ENCODE peak calls at places on chromosome 11, in ten cellular contexts. One of them, this sample, is unnamed.

GRCh38 chr11:76424379-76424778 is 20.4 kb upstream of the EMSY start:
- DNase-seq in colonic mucosa: no peak
- DNase-seq in thoracic aorta: no peak
- DNase-seq in right lobe of liver: no peak
- DNase-seq in neural progenitor cell: no peak
- DNase-seq in GM10248: peak; percentile 57
- DNase-seq in tibial artery: no peak
- DNase-seq in astrocyte of the spinal cord: no peak
- DNase-seq in chondrocyte: no peak
- DNase-seq in nephron progenitor cell: no peak
- DNase-seq in this sample: peak; percentile 66

GRCh38 chr11:119433369-119433749 is 10.4 kb upstream of the THY1 start:
- DNase-seq in colonic mucosa: no peak
- DNase-seq in thoracic aorta: no peak
- DNase-seq in right lobe of liver: no peak
- DNase-seq in neural progenitor cell: no peak
- DNase-seq in GM10248: no peak
- DNase-seq in tibial artery: no peak
- DNase-seq in astrocyte of the spinal cord: no peak
- DNase-seq in chondrocyte: no peak
- DNase-seq in nephron progenitor cell: no peak
- DNase-seq in this sample: no peak

GRCh38 chr11:69488543-69488940 is 7.1 kb downstream of the LINC01488 start:
- DNase-seq in colonic mucosa: no peak
- DNase-seq in thoracic aorta: no peak
- DNase-seq in right lobe of liver: no peak
- DNase-seq in neural progenitor cell: no peak
- DNase-seq in GM10248: no peak
- DNase-seq in tibial artery: no peak
- DNase-seq in astrocyte of the spinal cord: no peak
- DNase-seq in chondrocyte: peak; percentile 83
- DNase-seq in nephron progenitor cell: no peak
- DNase-seq in this sample: no peak

GRCh38 chr11:96464695-96465307 is 75.0 kb downstream of the JRKL start:
- DNase-seq in colonic mucosa: no peak
- DNase-seq in thoracic aorta: no peak
- DNase-seq in right lobe of liver: no peak
- DNase-seq in neural progenitor cell: peak; percentile 87
- DNase-seq in GM10248: peak; percentile 67
- DNase-seq in tibial artery: no peak
- DNase-seq in astrocyte of the spinal cord: peak; percentile 81
- DNase-seq in chondrocyte: no peak
- DNase-seq in nephron progenitor cell: peak; percentile 32
- DNase-seq in this sample: no peak

GRCh38 chr11:110490886-110491285 is 61.1 kb downstream of the FDX1 start:
- DNase-seq in colonic mucosa: no peak
- DNase-seq in thoracic aorta: no peak
- DNase-seq in right lobe of liver: no peak
- DNase-seq in neural progenitor cell: no peak
- DNase-seq in GM10248: no peak
- DNase-seq in tibial artery: peak; percentile 57
- DNase-seq in astrocyte of the spinal cord: peak; percentile 20
- DNase-seq in chondrocyte: no peak
- DNase-seq in nephron progenitor cell: no peak
- DNase-seq in this sample: no peak

GRCh38 chr11:15843309-15843857 is 513.0 kb downstream of the SOX6 start:
- DNase-seq in colonic mucosa: no peak
- DNase-seq in thoracic aorta: no peak
- DNase-seq in right lobe of liver: no peak
- DNase-seq in neural progenitor cell: peak; percentile 62
- DNase-seq in GM10248: no peak
- DNase-seq in tibial artery: no peak
- DNase-seq in astrocyte of the spinal cord: peak; percentile 75
- DNase-seq in chondrocyte: no peak
- DNase-seq in nephron progenitor cell: no peak
- DNase-seq in this sample: peak; percentile 63

GRCh38 chr11:35905901-35906661 is 37.8 kb upstream of the LDLRAD3 start:
- DNase-seq in colonic mucosa: no peak
- DNase-seq in thoracic aorta: no peak
- DNase-seq in right lobe of liver: no peak
- DNase-seq in neural progenitor cell: no peak
- DNase-seq in GM10248: no peak
- DNase-seq in tibial artery: no peak
- DNase-seq in astrocyte of the spinal cord: peak; percentile 32
- DNase-seq in chondrocyte: no peak
- DNase-seq in nephron progenitor cell: no peak
- DNase-seq in this sample: no peak

GRCh38 chr11:17743808-17744119 is 9.2 kb downstream of the KCNC1 start:
- DNase-seq in colonic mucosa: no peak
- DNase-seq in thoracic aorta: no peak
- DNase-seq in right lobe of liver: no peak
- DNase-seq in neural progenitor cell: no peak
- DNase-seq in GM10248: no peak
- DNase-seq in tibial artery: no peak
- DNase-seq in astrocyte of the spinal cord: peak; percentile 41
- DNase-seq in chondrocyte: peak; percentile 75
- DNase-seq in nephron progenitor cell: no peak
- DNase-seq in this sample: no peak

GRCh38 chr11:75141166-75141565 is 9.7 kb upstream of the SLCO2B1 start:
- DNase-seq in colonic mucosa: no peak
- DNase-seq in thoracic aorta: no peak
- DNase-seq in right lobe of liver: peak; percentile 31
- DNase-seq in neural progenitor cell: no peak
- DNase-seq in GM10248: no peak
- DNase-seq in tibial artery: no peak
- DNase-seq in astrocyte of the spinal cord: no peak
- DNase-seq in chondrocyte: no peak
- DNase-seq in nephron progenitor cell: no peak
- DNase-seq in this sample: no peak

GRCh38 chr11:103624708-103625623 is 411.5 kb upstream of the DDI1 start:
- DNase-seq in colonic mucosa: no peak
- DNase-seq in thoracic aorta: no peak
- DNase-seq in right lobe of liver: no peak
- DNase-seq in neural progenitor cell: no peak
- DNase-seq in GM10248: no peak
- DNase-seq in tibial artery: no peak
- DNase-seq in astrocyte of the spinal cord: peak; percentile 89
- DNase-seq in chondrocyte: no peak
- DNase-seq in nephron progenitor cell: no peak
- DNase-seq in this sample: no peak

GRCh38 chr11:117823294-117823940 is 1.1 kb downstream of the FXYD2 start:
- DNase-seq in colonic mucosa: no peak
- DNase-seq in thoracic aorta: no peak
- DNase-seq in right lobe of liver: peak; percentile 45
- DNase-seq in neural progenitor cell: peak; percentile 39
- DNase-seq in GM10248: peak; percentile 36
- DNase-seq in tibial artery: no peak
- DNase-seq in astrocyte of the spinal cord: no peak
- DNase-seq in chondrocyte: peak; percentile 87
- DNase-seq in nephron progenitor cell: no peak
- DNase-seq in this sample: peak; percentile 79
- TF ChIP-seq CTCF in colonic mucosa: no peak
- TF ChIP-seq CTCF in thoracic aorta: no peak
- TF ChIP-seq CTCF in right lobe of liver: peak; percentile 21
- TF ChIP-seq CTCF in neural progenitor cell: peak; percentile 42
- TF ChIP-seq CTCF in GM10248: no peak
- TF ChIP-seq CTCF in tibial artery: no peak
- TF ChIP-seq CTCF in astrocyte of the spinal cord: peak; percentile 14
- TF ChIP-seq CTCF in chondrocyte: peak; percentile 50
- TF ChIP-seq CTCF in nephron progenitor cell: peak; percentile 35
- TF ChIP-seq CTCF in this sample: peak; percentile 63

GRCh38 chr11:77473801-77474508 is at the start of gene PAK1:
- DNase-seq in colonic mucosa: peak; percentile 93
- DNase-seq in thoracic aorta: peak; percentile 36
- DNase-seq in right lobe of liver: peak; percentile 92
- DNase-seq in neural progenitor cell: peak; percentile 98
- DNase-seq in GM10248: peak; percentile 91
- DNase-seq in tibial artery: peak; percentile 49
- DNase-seq in astrocyte of the spinal cord: peak; percentile 76
- DNase-seq in chondrocyte: no peak
- DNase-seq in nephron progenitor cell: peak; percentile 92
- DNase-seq in this sample: peak; percentile 95

GRCh38 chr11:77470504-77470903 is 3.4 kb downstream of the PAK1 start:
- DNase-seq in colonic mucosa: no peak
- DNase-seq in thoracic aorta: no peak
- DNase-seq in right lobe of liver: no peak
- DNase-seq in neural progenitor cell: no peak
- DNase-seq in GM10248: peak; percentile 36
- DNase-seq in tibial artery: no peak
- DNase-seq in astrocyte of the spinal cord: no peak
- DNase-seq in chondrocyte: no peak
- DNase-seq in nephron progenitor cell: no peak
- DNase-seq in this sample: no peak

GRCh38 chr11:77473001-77473800 is 693 bp downstream of the PAK1 start:
- DNase-seq in colonic mucosa: peak; percentile 64
- DNase-seq in thoracic aorta: no peak
- DNase-seq in right lobe of liver: peak; percentile 66
- DNase-seq in neural progenitor cell: peak; percentile 75
- DNase-seq in GM10248: peak; percentile 68
- DNase-seq in tibial artery: no peak
- DNase-seq in astrocyte of the spinal cord: peak; percentile 16
- DNase-seq in chondrocyte: no peak
- DNase-seq in nephron progenitor cell: peak; percentile 80
- DNase-seq in this sample: peak; percentile 89

GRCh38 chr11:77470971-77471370 is 2.9 kb downstream of the PAK1 start:
- DNase-seq in colonic mucosa: no peak
- DNase-seq in thoracic aorta: no peak
- DNase-seq in right lobe of liver: no peak
- DNase-seq in neural progenitor cell: no peak
- DNase-seq in GM10248: no peak
- DNase-seq in tibial artery: no peak
- DNase-seq in astrocyte of the spinal cord: no peak
- DNase-seq in chondrocyte: no peak
- DNase-seq in nephron progenitor cell: no peak
- DNase-seq in this sample: no peak

GRCh38 chr11:77471520-77472234 is 2.2 kb downstream of the PAK1 start:
- DNase-seq in colonic mucosa: peak; percentile 91
- DNase-seq in thoracic aorta: no peak
- DNase-seq in right lobe of liver: no peak
- DNase-seq in neural progenitor cell: peak; percentile 39
- DNase-seq in GM10248: no peak
- DNase-seq in tibial artery: no peak
- DNase-seq in astrocyte of the spinal cord: no peak
- DNase-seq in chondrocyte: no peak
- DNase-seq in nephron progenitor cell: peak; percentile 7
- DNase-seq in this sample: peak; percentile 77
- TF ChIP-seq CTCF in colonic mucosa: no peak
- TF ChIP-seq CTCF in thoracic aorta: no peak
- TF ChIP-seq CTCF in right lobe of liver: no peak
- TF ChIP-seq CTCF in neural progenitor cell: peak; percentile 49
- TF ChIP-seq CTCF in GM10248: peak; percentile 29
- TF ChIP-seq CTCF in tibial artery: no peak
- TF ChIP-seq CTCF in astrocyte of the spinal cord: peak; percentile 22
- TF ChIP-seq CTCF in chondrocyte: peak; percentile 63
- TF ChIP-seq CTCF in nephron progenitor cell: peak; percentile 31
- TF ChIP-seq CTCF in this sample: peak; percentile 68

GRCh38 chr11:3890806-3891205 is 35.3 kb downstream of the STIM1 start:
- DNase-seq in colonic mucosa: no peak
- DNase-seq in thoracic aorta: no peak
- DNase-seq in right lobe of liver: no peak
- DNase-seq in neural progenitor cell: no peak
- DNase-seq in GM10248: no peak
- DNase-seq in tibial artery: no peak
- DNase-seq in astrocyte of the spinal cord: no peak
- DNase-seq in chondrocyte: no peak
- DNase-seq in nephron progenitor cell: no peak
- DNase-seq in this sample: no peak

GRCh38 chr11:3891751-3892150 is 36.3 kb downstream of the STIM1 start:
- DNase-seq in colonic mucosa: no peak
- DNase-seq in thoracic aorta: no peak
- DNase-seq in right lobe of liver: no peak
- DNase-seq in neural progenitor cell: no peak
- DNase-seq in GM10248: no peak
- DNase-seq in tibial artery: no peak
- DNase-seq in astrocyte of the spinal cord: no peak
- DNase-seq in chondrocyte: no peak
- DNase-seq in nephron progenitor cell: no peak
- DNase-seq in this sample: no peak

GRCh38 chr11:3894128-3894731 is 38.8 kb downstream of the STIM1 start:
- DNase-seq in colonic mucosa: no peak
- DNase-seq in thoracic aorta: no peak
- DNase-seq in right lobe of liver: no peak
- DNase-seq in neural progenitor cell: no peak
- DNase-seq in GM10248: peak; percentile 91
- DNase-seq in tibial artery: no peak
- DNase-seq in astrocyte of the spinal cord: no peak
- DNase-seq in chondrocyte: no peak
- DNase-seq in nephron progenitor cell: no peak
- DNase-seq in this sample: no peak

GRCh38 chr11:3892156-3892555 is 36.7 kb downstream of the STIM1 start:
- DNase-seq in colonic mucosa: no peak
- DNase-seq in thoracic aorta: no peak
- DNase-seq in right lobe of liver: no peak
- DNase-seq in neural progenitor cell: no peak
- DNase-seq in GM10248: no peak
- DNase-seq in tibial artery: no peak
- DNase-seq in astrocyte of the spinal cord: no peak
- DNase-seq in chondrocyte: no peak
- DNase-seq in nephron progenitor cell: no peak
- DNase-seq in this sample: no peak

GRCh38 chr11:3893311-3893710 is 37.8 kb downstream of the STIM1 start:
- DNase-seq in colonic mucosa: no peak
- DNase-seq in thoracic aorta: no peak
- DNase-seq in right lobe of liver: no peak
- DNase-seq in neural progenitor cell: no peak
- DNase-seq in GM10248: no peak
- DNase-seq in tibial artery: no peak
- DNase-seq in astrocyte of the spinal cord: no peak
- DNase-seq in chondrocyte: no peak
- DNase-seq in nephron progenitor cell: no peak
- DNase-seq in this sample: no peak
- TF ChIP-seq CTCF in colonic mucosa: no peak
- TF ChIP-seq CTCF in thoracic aorta: no peak
- TF ChIP-seq CTCF in right lobe of liver: no peak
- TF ChIP-seq CTCF in neural progenitor cell: no peak
- TF ChIP-seq CTCF in GM10248: no peak
- TF ChIP-seq CTCF in tibial artery: no peak
- TF ChIP-seq CTCF in astrocyte of the spinal cord: no peak
- TF ChIP-seq CTCF in chondrocyte: no peak
- TF ChIP-seq CTCF in nephron progenitor cell: no peak
- TF ChIP-seq CTCF in this sample: no peak

DNA sequence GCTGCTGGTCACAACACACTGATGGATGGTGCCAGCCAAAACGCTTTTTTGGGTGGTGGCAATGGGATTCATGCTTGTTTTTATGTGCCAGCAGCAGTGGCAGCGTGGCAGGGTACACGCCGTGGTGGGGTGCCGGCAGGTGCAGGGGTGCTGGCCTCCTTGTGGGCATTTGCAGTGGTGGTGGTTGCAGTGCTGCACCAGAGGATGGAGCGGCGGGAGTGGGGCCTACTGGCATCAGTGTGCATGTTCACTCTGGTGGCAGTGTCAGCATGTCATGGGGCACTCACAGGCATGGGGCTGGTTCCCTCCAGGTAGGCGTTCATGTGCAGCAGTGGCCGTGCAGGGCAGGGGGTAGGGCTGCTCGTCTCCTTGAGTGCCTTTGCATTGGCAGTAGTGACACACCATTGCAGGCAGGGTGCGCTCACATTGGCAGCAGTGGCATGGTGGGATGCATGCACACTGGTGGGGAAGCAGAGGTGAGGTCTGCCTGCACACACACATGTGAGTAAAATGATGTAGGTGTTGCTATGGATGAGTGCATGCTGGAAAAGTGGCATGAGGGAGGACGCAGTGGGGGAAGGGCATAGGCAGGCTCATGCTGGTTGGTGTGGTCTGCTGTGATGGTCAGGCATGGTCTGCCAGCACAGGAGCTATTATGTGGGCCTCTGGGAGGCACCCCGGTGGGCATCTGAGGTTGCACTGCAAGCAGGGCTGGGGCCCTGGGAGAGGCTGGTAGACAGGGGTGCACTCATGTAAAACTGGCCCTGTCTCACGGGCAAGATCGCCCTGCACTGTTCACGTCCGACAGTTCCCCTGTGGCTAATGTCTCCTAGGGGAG is 29.9 kb downstream of the CCDC15 start:
- DNase-seq in colonic mucosa: no peak
- DNase-seq in thoracic aorta: no peak
- DNase-seq in right lobe of liver: no peak
- DNase-seq in neural progenitor cell: no peak
- DNase-seq in GM10248: peak; percentile 7
- DNase-seq in tibial artery: no peak
- DNase-seq in astrocyte of the spinal cord: no peak
- DNase-seq in chondrocyte: peak; percentile 79
- DNase-seq in nephron progenitor cell: no peak
- DNase-seq in this sample: no peak
- TF ChIP-seq CTCF in colonic mucosa: no peak
- TF ChIP-seq CTCF in thoracic aorta: no peak
- TF ChIP-seq CTCF in right lobe of liver: no peak
- TF ChIP-seq CTCF in neural progenitor cell: no peak
- TF ChIP-seq CTCF in GM10248: no peak
- TF ChIP-seq CTCF in tibial artery: no peak
- TF ChIP-seq CTCF in astrocyte of the spinal cord: no peak
- TF ChIP-seq CTCF in chondrocyte: no peak
- TF ChIP-seq CTCF in nephron progenitor cell: no peak
- TF ChIP-seq CTCF in this sample: peak; percentile 26